ENCODE peak calls at places on chromosomes 13 and 19, in ten cellular contexts. P is CD8-positive, alpha-beta memory T cell; A is cardiac muscle cell; L is mammary epithelial cell; Z is left ventricle myocardium inferior; K is K562; X is aorta; C is astrocyte; V is tibial nerve; I is uterus. Q is an unnamed sample.

GRCh38 chr19:46404039-46404883 is 9.1 kb downstream of the CCDC8 start:
- DNase-seq in P (no peak), A (peak; percentile 76), L (no peak), Z (peak; percentile 64), K (peak; percentile 57), X (peak; percentile 83), C (peak; percentile 33), V (peak; percentile 47), I (peak; percentile 59), Q (peak; percentile 87)

GRCh38 chr13:112814905-112815585 is 125.2 kb downstream of the ATP11A start:
- DNase-seq in P (no peak), A (peak; percentile 13), L (no peak), Z (peak; percentile 46), K (no peak), X (no peak), C (peak; percentile 29), V (no peak), I (no peak), Q (no peak)

GRCh38 chr13:46721054-46721453 is 75.9 kb downstream of the ESD start:
- DNase-seq in P (peak; percentile 7), A (peak; percentile 68), L (peak; percentile 11), Z (peak; percentile 19), K (no peak), X (peak; percentile 52), C (no peak), V (peak; percentile 68), I (peak; percentile 64), Q (peak; percentile 65)

GRCh38 chr19:18596752-18597157 is 8.2 kb downstream of the REX1BD start:
- DNase-seq in P (no peak), A (peak; percentile 53), L (no peak), Z (peak; percentile 53), K (peak; percentile 92), X (peak; percentile 63), C (no peak), V (peak; percentile 38), I (peak; percentile 43), Q (peak; percentile 55)

GRCh38 chr19:40862785-40863184 is 12.5 kb upstream of the CYP2A6 start:
- DNase-seq in P (no peak), A (peak; percentile 53), L (no peak), Z (no peak), K (no peak), X (no peak), C (no peak), V (no peak), I (no peak), Q (no peak)

GRCh38 chr13:42215578-42216421 is 56.2 kb upstream of the AKAP11 start:
- DNase-seq in P (no peak), A (peak; percentile 55), L (peak; percentile 16), Z (no peak), K (peak; percentile 4), X (no peak), C (peak; percentile 23), V (peak; percentile 7), I (no peak), Q (peak; percentile 41)

GRCh38 chr13:85031771-85032170 is 767.4 kb downstream of the SLITRK6 start:
- DNase-seq in P (no peak), A (no peak), L (no peak), Z (no peak), K (no peak), X (no peak), C (no peak), V (no peak), I (no peak), Q (no peak)

GRCh38 chr19:18086590-18087138 is at the start of gene IL12RB1:
- DNase-seq in P (peak; percentile 53), A (no peak), L (no peak), Z (no peak), K (no peak), X (no peak), C (no peak), V (no peak), I (no peak), Q (no peak)

GRCh38 chr19:30968210-30968609 is 381.0 kb downstream of the TSHZ3 start:
- DNase-seq in P (no peak), A (no peak), L (no peak), Z (no peak), K (no peak), X (no peak), C (no peak), V (no peak), I (no peak), Q (no peak)

GRCh38 chr13:111389621-111390521 is 69.4 kb downstream of the TEX29 start:
- DNase-seq in P (no peak), A (no peak), L (no peak), Z (no peak), K (no peak), X (no peak), C (no peak), V (no peak), I (no peak), Q (no peak)

GRCh38 chr13:79349011-79349410 is 57.0 kb downstream of the RBM26 start:
- DNase-seq in P (no peak), A (peak; percentile 29), L (no peak), Z (no peak), K (no peak), X (no peak), C (peak; percentile 64), V (no peak), I (no peak), Q (no peak)

GRCh38 chr13:98485561-98485960 is 91.3 kb downstream of the STK24 start:
- DNase-seq in P (no peak), A (no peak), L (no peak), Z (no peak), K (no peak), X (no peak), C (no peak), V (no peak), I (no peak), Q (no peak)

GRCh38 chr19:27966390-27966816 is 1246.5 kb downstream of the UQCRFS1 start:
- DNase-seq in P (no peak), A (peak; percentile 34), L (no peak), Z (no peak), K (peak; percentile 8), X (no peak), C (no peak), V (no peak), I (no peak), Q (no peak)

GRCh38 chr19:55673889-55674288 is 1.1 kb upstream of the EPN1 start:
- DNase-seq in P (no peak), A (no peak), L (no peak), Z (no peak), K (peak; percentile 70), X (no peak), C (no peak), V (no peak), I (no peak), Q (no peak)

DNA sequence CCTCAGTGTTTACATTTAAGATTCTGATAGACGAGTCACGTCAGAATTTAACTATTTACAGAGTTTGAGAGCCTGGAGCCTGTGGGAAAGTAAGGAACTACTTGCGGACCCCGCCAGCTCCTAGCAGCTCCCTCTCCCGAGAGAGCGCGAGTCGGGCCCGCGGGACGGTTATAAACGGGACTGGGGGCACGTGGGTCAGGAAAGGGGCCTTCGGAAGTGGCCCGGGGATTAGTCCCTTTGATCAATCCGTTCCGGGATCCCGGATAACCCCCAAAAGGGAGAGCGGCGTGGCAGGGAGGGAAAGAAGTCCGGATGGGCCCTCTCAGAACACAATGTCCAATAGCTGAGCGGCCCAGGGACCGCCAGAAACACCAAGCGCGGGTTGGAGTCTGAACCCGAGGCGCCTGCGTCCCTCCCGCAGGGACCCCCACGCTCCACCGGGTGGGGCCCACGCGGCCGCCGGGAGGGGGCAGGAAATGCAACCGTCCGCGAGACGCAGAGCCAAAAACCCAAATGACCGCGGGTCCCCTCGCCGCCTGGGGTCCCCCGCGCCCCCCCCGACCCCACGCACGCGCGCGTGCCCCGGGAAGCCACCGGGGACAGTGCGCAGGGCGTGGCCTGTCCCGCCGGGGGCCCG is 3.6 kb downstream of the ZIC5 start:
- DNase-seq in P (no peak), A (no peak), L (no peak), Z (no peak), K (no peak), X (no peak), C (no peak), V (no peak), I (no peak), Q (no peak)
- H3K4me3 ChIP-seq in P (no peak overlapping the region), A (peak overlapping the region; percentile 41), L (no peak overlapping the region), Z (peak overlapping the region; percentile 58), K (no peak overlapping the region), X (no peak overlapping the region), C (peak overlapping the region; percentile 47), V (peak overlapping the region; percentile 21), I (no peak overlapping the region), Q (peak overlapping the region; percentile 3)

GRCh38 chr13:110305949-110306339 is 1.0 kb downstream of the COL4A1 start:
- DNase-seq in P (no peak), A (peak; percentile 47), L (no peak), Z (no peak), K (no peak), X (no peak), C (no peak), V (no peak), I (no peak), Q (no peak)
- H3K27ac ChIP-seq in P (no peak overlapping the region), A (no peak overlapping the region), L (peak overlapping the region; percentile 48), Z (peak overlapping the region; percentile 97), K (no peak overlapping the region), X (no peak overlapping the region), C (peak overlapping the region; percentile 87), V (peak overlapping the region; percentile 83), I (peak overlapping the region; percentile 99), Q (peak overlapping the region; percentile 92)

GRCh38 chr13:93226065-93226622 is 463 bp upstream of the GPC6 start:
- DNase-seq in P (no peak), A (no peak), L (no peak), Z (no peak), K (no peak), X (no peak), C (no peak), V (no peak), I (no peak), Q (no peak)

GRCh38 chr13:93226623-93227279 is at the start of gene GPC6:
- DNase-seq in P (no peak), A (peak; percentile 97), L (peak; percentile 93), Z (no peak), K (no peak), X (peak; percentile 52), C (peak; percentile 99), V (peak; percentile 57), I (no peak), Q (peak; percentile 43)

GRCh38 chr13:93225610-93226009 is 997 bp upstream of the GPC6 start:
- DNase-seq in P (no peak), A (no peak), L (peak; percentile 77), Z (no peak), K (no peak), X (no peak), C (no peak), V (no peak), I (no peak), Q (no peak)

GRCh38 chr13:93227906-93228801 is 1.5 kb downstream of the GPC6 start:
- DNase-seq in P (no peak), A (peak; percentile 93), L (peak; percentile 90), Z (peak; percentile 33), K (peak; percentile 69), X (peak; percentile 61), C (peak; percentile 84), V (peak; percentile 51), I (peak; percentile 26), Q (peak; percentile 55)

GRCh38 chr13:93227280-93227905 is 786 bp downstream of the GPC6 start:
- DNase-seq in P (no peak), A (peak; percentile 70), L (peak; percentile 81), Z (no peak), K (no peak), X (peak; percentile 50), C (peak; percentile 47), V (no peak), I (no peak), Q (peak; percentile 33)
- H3K4me3 ChIP-seq in P (no peak overlapping the region), A (peak overlapping the region; percentile 84), L (peak overlapping the region; percentile 92), Z (peak overlapping the region; percentile 68), K (peak overlapping the region; percentile 10), X (peak overlapping the region; percentile 78), C (peak overlapping the region; percentile 80), V (peak overlapping the region; percentile 54), I (peak overlapping the region; percentile 35), Q (peak overlapping the region; percentile 51)

GRCh38 chr13:27965740-27966640 is 3.1 kb downstream of the CDX2 start:
- DNase-seq in P (no peak), A (no peak), L (no peak), Z (no peak), K (no peak), X (no peak), C (no peak), V (no peak), I (no peak), Q (no peak)
- H3K27ac ChIP-seq in P (no peak overlapping the region), A (no peak overlapping the region), L (no peak overlapping the region), Z (no peak overlapping the region), K (no peak overlapping the region), X (no peak overlapping the region), C (no peak overlapping the region), V (no peak overlapping the region), I (no peak overlapping the region), Q (no peak overlapping the region)

Q was measured in testis.